ENCODE peak calls at places on chromosomes 4 and X, in eight cellular contexts. C, R, S, A, M, F, Z and O are unnamed samples.
A peak's percentile ranks its signal among the peaks of the same experiment; 100 is the strongest.

GRCh38 chr4:47824844-47825243 is 13.0 kb downstream of the CORIN start:
- DNase-seq in S (no peak), M (no peak), R (no peak), A (no peak), C (no peak), Z (no peak), F (no peak), O (no peak)

GRCh38 chr4:170538821-170539473 is 449.2 kb upstream of the AADAT start:
- DNase-seq in M (no peak), R (no peak), S (no peak), F (no peak), Z (no peak), C (no peak), A (no peak), O (no peak)

GRCh38 chr4:105306158-105306781 is 159.6 kb downstream of the TET2 start:
- DNase-seq in S (no peak), M (no peak), A (peak; percentile 7), F (no peak), C (peak; percentile 65), R (no peak), Z (no peak), O (peak; percentile 5)

GRCh38 chr4:1234296-1234695 is 14.6 kb downstream of the CTBP1 start:
- DNase-seq in C (no peak), M (no peak), A (no peak), R (peak; percentile 56), Z (no peak), S (peak; percentile 63), F (no peak), O (no peak)

GRCh38 chr4:10386044-10386443 is 71.2 kb downstream of the ZNF518B start:
- DNase-seq in Z (no peak), A (no peak), S (no peak), F (no peak), C (no peak), M (no peak), R (no peak), O (no peak)

GRCh38 chr4:120318447-120318846 is 251.8 kb upstream of the MAD2L1 start:
- DNase-seq in R (no peak), F (no peak), Z (no peak), C (no peak), S (no peak), M (no peak), A (no peak), O (no peak)

GRCh38 chrX:63959975-63960374 is 175.0 kb upstream of the ARHGEF9 start:
- DNase-seq in R (no peak), M (no peak), F (no peak), Z (no peak), S (no peak), C (no peak), A (no peak), O (no peak)

GRCh38 chr4:83012631-83013419 is 2.2 kb upstream of the LIN54 start:
- DNase-seq in Z (peak; percentile 98), C (peak; percentile 97), F (peak; percentile 94), A (peak; percentile 99), M (peak; percentile 98), S (peak; percentile 93), R (peak; percentile 97), O (peak; percentile 98)

GRCh38 chr4:144171697-144172096 is 31.2 kb upstream of the GYPA start:
- DNase-seq in F (no peak), A (no peak), R (no peak), S (no peak), M (no peak), Z (no peak), C (no peak), O (no peak)

GRCh38 chr4:56128231-56128630 is 179.5 kb downstream of the CEP135 start:
- DNase-seq in R (peak; percentile 9), Z (no peak), A (peak; percentile 49), F (no peak), M (no peak), S (no peak), C (no peak), O (peak; percentile 23)

GRCh38 chrX:154748712-154749339 is 2.1 kb downstream of the GAB3 start:
- DNase-seq in M (no peak), R (no peak), C (peak; percentile 57), S (no peak), A (peak; percentile 66), F (peak; percentile 30), Z (no peak), O (peak; percentile 67)

GRCh38 chrX:71143508-71143907 is 1.1 kb upstream of the NLGN3 start:
- DNase-seq in A (peak; percentile 30), S (no peak), F (no peak), Z (peak; percentile 79), M (no peak), C (no peak), R (peak; percentile 29), O (no peak)

GRCh38 chrX:41045960-41046567 is 39.2 kb upstream of the USP9X start:
- DNase-seq in M (no peak), A (no peak), S (peak; percentile 22), Z (no peak), F (no peak), C (no peak), R (peak; percentile 84), O (no peak)

GRCh38 chrX:97065973-97066372 is 182.3 kb downstream of the RPA4 start:
- DNase-seq in M (no peak), R (peak; percentile 1), S (no peak), F (no peak), Z (no peak), C (no peak), A (peak; percentile 18), O (peak; percentile 24)

GRCh38 chr4:158667651-158668198 is 4.0 kb downstream of the C4orf46 start:
- DNase-seq in S (no peak), F (no peak), C (peak; percentile 28), R (peak; percentile 45), M (no peak), A (peak; percentile 53), Z (no peak), O (peak; percentile 62)

GRCh38 chr4:80465238-80465637 is 129.7 kb downstream of the CFAP299 start:
- DNase-seq in C (no peak), S (no peak), Z (no peak), M (no peak), A (no peak), F (no peak), R (peak; percentile 28), O (no peak)

GRCh38 chrX:100413231-100413630 is 3.2 kb upstream of the PCDH19 start:
- DNase-seq in C (peak; percentile 74), S (peak; percentile 19), Z (peak; percentile 62), R (peak; percentile 49), M (peak; percentile 56), F (no peak), A (peak; percentile 73), O (peak; percentile 59)

GRCh38 chr4:52197351-52197750 is 146.2 kb downstream of the SPATA18 start:
- DNase-seq in R (peak; percentile 54), F (no peak), M (no peak), A (no peak), S (no peak), C (no peak), Z (no peak), O (no peak)